ENCODE peak calls at places on chromosome 18, in ten cellular contexts. One of them, this sample, is unnamed.

GRCh38 chr18:9557250-9557943 is 57.0 kb downstream of the PPP4R1 start:
- DNase-seq in activated T-helper 9 cell treated with anti-CD3 and anti-CD28 coated beads, Interleukin-2, amount 50 U/mL, for 16 hours: no peak
- DNase-seq in AML-193: no peak
- DNase-seq in spleen: no peak
- DNase-seq in G401: no peak
- DNase-seq in stimulated activated CD4-positive, alpha-beta T cell treated with anti-CD3 and anti-CD28 coated beads, Interleukin-4, amount 100 ng/mL, for 1 hour: no peak
- DNase-seq in HuH-7: no peak
- DNase-seq in activated effector memory CD4-positive, alpha-beta T cell treated with anti-CD3 and anti-CD28 coated beads, Interleukin-2, amount 50 U/mL, for 16 hours: no peak
- DNase-seq in type B pancreatic cell: no peak
- DNase-seq in kidney glomerular epithelial cell: no peak
- DNase-seq in this sample: no peak

GRCh38 chr18:24130494-24130893 is 8.4 kb upstream of the CABYR start:
- DNase-seq in activated T-helper 9 cell treated with anti-CD3 and anti-CD28 coated beads, Interleukin-2, amount 50 U/mL, for 16 hours: no peak
- DNase-seq in AML-193: no peak
- DNase-seq in spleen: no peak
- DNase-seq in G401: no peak
- DNase-seq in stimulated activated CD4-positive, alpha-beta T cell treated with anti-CD3 and anti-CD28 coated beads, Interleukin-4, amount 100 ng/mL, for 1 hour: no peak
- DNase-seq in HuH-7: no peak
- DNase-seq in activated effector memory CD4-positive, alpha-beta T cell treated with anti-CD3 and anti-CD28 coated beads, Interleukin-2, amount 50 U/mL, for 16 hours: no peak
- DNase-seq in type B pancreatic cell: no peak
- DNase-seq in kidney glomerular epithelial cell: no peak
- DNase-seq in this sample: no peak

GRCh38 chr18:70400473-70400872 is 111.6 kb downstream of the SOCS6 start:
- DNase-seq in activated T-helper 9 cell treated with anti-CD3 and anti-CD28 coated beads, Interleukin-2, amount 50 U/mL, for 16 hours: no peak
- DNase-seq in AML-193: no peak
- DNase-seq in spleen: no peak
- DNase-seq in G401: no peak
- DNase-seq in stimulated activated CD4-positive, alpha-beta T cell treated with anti-CD3 and anti-CD28 coated beads, Interleukin-4, amount 100 ng/mL, for 1 hour: no peak
- DNase-seq in HuH-7: no peak
- DNase-seq in activated effector memory CD4-positive, alpha-beta T cell treated with anti-CD3 and anti-CD28 coated beads, Interleukin-2, amount 50 U/mL, for 16 hours: no peak
- DNase-seq in type B pancreatic cell: no peak
- DNase-seq in kidney glomerular epithelial cell: no peak
- DNase-seq in this sample: no peak

GRCh38 chr18:57445488-57446319 is 10.5 kb downstream of the ONECUT2 start:
- DNase-seq in activated T-helper 9 cell treated with anti-CD3 and anti-CD28 coated beads, Interleukin-2, amount 50 U/mL, for 16 hours: no peak
- DNase-seq in AML-193: no peak
- DNase-seq in spleen: no peak
- DNase-seq in G401: no peak
- DNase-seq in stimulated activated CD4-positive, alpha-beta T cell treated with anti-CD3 and anti-CD28 coated beads, Interleukin-4, amount 100 ng/mL, for 1 hour: no peak
- DNase-seq in HuH-7: peak; percentile 60
- DNase-seq in activated effector memory CD4-positive, alpha-beta T cell treated with anti-CD3 and anti-CD28 coated beads, Interleukin-2, amount 50 U/mL, for 16 hours: no peak
- DNase-seq in type B pancreatic cell: no peak
- DNase-seq in kidney glomerular epithelial cell: no peak
- DNase-seq in this sample: no peak

GRCh38 chr18:55844373-55844772 is 256.4 kb upstream of the TCF4 start:
- DNase-seq in activated T-helper 9 cell treated with anti-CD3 and anti-CD28 coated beads, Interleukin-2, amount 50 U/mL, for 16 hours: no peak
- DNase-seq in AML-193: no peak
- DNase-seq in spleen: no peak
- DNase-seq in G401: no peak
- DNase-seq in stimulated activated CD4-positive, alpha-beta T cell treated with anti-CD3 and anti-CD28 coated beads, Interleukin-4, amount 100 ng/mL, for 1 hour: no peak
- DNase-seq in HuH-7: no peak
- DNase-seq in activated effector memory CD4-positive, alpha-beta T cell treated with anti-CD3 and anti-CD28 coated beads, Interleukin-2, amount 50 U/mL, for 16 hours: no peak
- DNase-seq in type B pancreatic cell: no peak
- DNase-seq in kidney glomerular epithelial cell: no peak
- DNase-seq in this sample: no peak

GRCh38 chr18:53687002-53687401 is 537.5 kb downstream of the MBD2 start:
- DNase-seq in activated T-helper 9 cell treated with anti-CD3 and anti-CD28 coated beads, Interleukin-2, amount 50 U/mL, for 16 hours: no peak
- DNase-seq in AML-193: no peak
- DNase-seq in spleen: no peak
- DNase-seq in G401: no peak
- DNase-seq in stimulated activated CD4-positive, alpha-beta T cell treated with anti-CD3 and anti-CD28 coated beads, Interleukin-4, amount 100 ng/mL, for 1 hour: no peak
- DNase-seq in HuH-7: no peak
- DNase-seq in activated effector memory CD4-positive, alpha-beta T cell treated with anti-CD3 and anti-CD28 coated beads, Interleukin-2, amount 50 U/mL, for 16 hours: no peak
- DNase-seq in type B pancreatic cell: no peak
- DNase-seq in kidney glomerular epithelial cell: no peak
- DNase-seq in this sample: no peak

GRCh38 chr18:26545335-26545734 is 3.0 kb downstream of the KCTD1 start:
- DNase-seq in activated T-helper 9 cell treated with anti-CD3 and anti-CD28 coated beads, Interleukin-2, amount 50 U/mL, for 16 hours: no peak
- DNase-seq in AML-193: no peak
- DNase-seq in spleen: no peak
- DNase-seq in G401: peak; percentile 29
- DNase-seq in stimulated activated CD4-positive, alpha-beta T cell treated with anti-CD3 and anti-CD28 coated beads, Interleukin-4, amount 100 ng/mL, for 1 hour: no peak
- DNase-seq in HuH-7: no peak
- DNase-seq in activated effector memory CD4-positive, alpha-beta T cell treated with anti-CD3 and anti-CD28 coated beads, Interleukin-2, amount 50 U/mL, for 16 hours: no peak
- DNase-seq in type B pancreatic cell: no peak
- DNase-seq in kidney glomerular epithelial cell: no peak
- DNase-seq in this sample: no peak

GRCh38 chr18:67916142-67916541 is 399.6 kb upstream of the DSEL start:
- DNase-seq in activated T-helper 9 cell treated with anti-CD3 and anti-CD28 coated beads, Interleukin-2, amount 50 U/mL, for 16 hours: no peak
- DNase-seq in AML-193: no peak
- DNase-seq in spleen: no peak
- DNase-seq in G401: no peak
- DNase-seq in stimulated activated CD4-positive, alpha-beta T cell treated with anti-CD3 and anti-CD28 coated beads, Interleukin-4, amount 100 ng/mL, for 1 hour: no peak
- DNase-seq in HuH-7: no peak
- DNase-seq in activated effector memory CD4-positive, alpha-beta T cell treated with anti-CD3 and anti-CD28 coated beads, Interleukin-2, amount 50 U/mL, for 16 hours: no peak
- DNase-seq in type B pancreatic cell: no peak
- DNase-seq in kidney glomerular epithelial cell: no peak
- DNase-seq in this sample: no peak